ENCODE peak calls at places on chromosomes 13 and 19, in four cellular contexts. O is HepG2, P is K562, Z is GM12878. N is an unnamed sample.
A peak's percentile ranks its signal among the peaks of the same experiment; 100 is the strongest.

GRCh38 chr13:30908416-30908980 is 2.4 kb downstream of the MEDAG start:
- DNase-seq in P (no peak), O (no peak), Z (no peak), N (no peak)

GRCh38 chr19:2176336-2176994 is 12.7 kb downstream of the DOT1L start:
- DNase-seq in Z (no peak), P (no peak), O (no peak), N (no peak)

GRCh38 chr13:20332361-20333096 is 100.4 kb upstream of the GJB6 start:
- DNase-seq in Z (no peak), P (no peak), O (no peak), N (no peak)

GRCh38 chr19:29259867-29260281 is 46.9 kb upstream of the UQCRFS1 start:
- DNase-seq in O (no peak), P (no peak), Z (no peak), N (no peak)

GRCh38 chr13:99269627-99270252 is 11.6 kb upstream of the GPR18 start:
- DNase-seq in O (peak; percentile 25), Z (no peak), P (peak; percentile 56), N (no peak)

GRCh38 chr13:31538067-31539042 is 201.0 kb upstream of the RXFP2 start:
- DNase-seq in O (peak; percentile 16), Z (no peak), P (peak; percentile 11), N (no peak)

GRCh38 chr19:12938536-12939291 is at the start of gene CALR:
- DNase-seq in O (no peak), P (peak; percentile 64), Z (no peak), N (no peak)

GRCh38 chr19:32896516-32897214 is 27.1 kb upstream of the SLC7A9 start:
- DNase-seq in O (no peak), Z (no peak), P (no peak), N (no peak)

GRCh38 chr13:103130681-103131210 is 64.5 kb upstream of the SLC10A2 start:
- DNase-seq in Z (peak; percentile 71), P (no peak), O (peak; percentile 3), N (no peak)

GRCh38 chr13:73429691-73430090 is 370.9 kb downstream of the KLF5 start:
- DNase-seq in Z (no peak), P (no peak), O (no peak), N (no peak)

GRCh38 chr13:76023644-76024043 is 387.5 kb downstream of the LMO7 start:
- DNase-seq in Z (no peak), O (no peak), P (no peak), N (no peak)

GRCh38 chr19:19652482-19653295 is 9.2 kb upstream of the GMIP start:
- DNase-seq in O (no peak), P (no peak), Z (no peak), N (no peak)

GRCh38 chr13:94192576-94192975 is 286.9 kb downstream of the DCT start:
- DNase-seq in P (peak; percentile 1), O (peak; percentile 30), Z (no peak), N (no peak)

GRCh38 chr19:51016798-51017683 is 2.5 kb downstream of the KLK10 start:
- DNase-seq in P (peak; percentile 80), Z (no peak), O (peak; percentile 31), N (peak; percentile 98)

GRCh38 chr13:46179576-46180368 is 2.2 kb downstream of the LCP1 start:
- DNase-seq in P (peak; percentile 50), O (no peak), Z (no peak), N (no peak)

GRCh38 chr13:58461217-58461616 is 829.7 kb downstream of the PCDH17 start:
- DNase-seq in P (no peak), O (no peak), Z (no peak), N (no peak)

GRCh38 chr13:114099918-114100445 is 32.4 kb downstream of the RASA3 start:
- DNase-seq in P (no peak), O (peak; percentile 15), Z (no peak), N (no peak)

GRCh38 chr13:101706651-101707050 is 254.2 kb downstream of the ITGBL1 start:
- DNase-seq in P (no peak), O (peak; percentile 4), Z (no peak), N (no peak)

GRCh38 chr13:21420706-21421105 is 38.4 kb downstream of the ZDHHC20 start:
- DNase-seq in O (no peak), Z (no peak), P (no peak), N (no peak)

GRCh38 chr19:56597696-56598095 is 2.6 kb downstream of the ZNF71 start:
- DNase-seq in P (no peak), Z (no peak), O (no peak), N (no peak)

GRCh38 chr19:827314-827709 is 325 bp upstream of the AZU1 start:
- DNase-seq in P (no peak), Z (no peak), O (no peak), N (no peak)

GRCh38 chr13:50942630-50943311 is 33.2 kb downstream of the RNASEH2B start:
- DNase-seq in P (no peak), Z (no peak), O (no peak), N (no peak)

GRCh38 chr19:6887326-6887725 is at the start of gene ADGRE1:
- DNase-seq in O (no peak), P (no peak), Z (no peak), N (no peak)

GRCh38 chr19:17341845-17342244 is 4.5 kb downstream of the GTPBP3 start:
- DNase-seq in P (no peak), Z (no peak), O (no peak), N (no peak)

DNA sequence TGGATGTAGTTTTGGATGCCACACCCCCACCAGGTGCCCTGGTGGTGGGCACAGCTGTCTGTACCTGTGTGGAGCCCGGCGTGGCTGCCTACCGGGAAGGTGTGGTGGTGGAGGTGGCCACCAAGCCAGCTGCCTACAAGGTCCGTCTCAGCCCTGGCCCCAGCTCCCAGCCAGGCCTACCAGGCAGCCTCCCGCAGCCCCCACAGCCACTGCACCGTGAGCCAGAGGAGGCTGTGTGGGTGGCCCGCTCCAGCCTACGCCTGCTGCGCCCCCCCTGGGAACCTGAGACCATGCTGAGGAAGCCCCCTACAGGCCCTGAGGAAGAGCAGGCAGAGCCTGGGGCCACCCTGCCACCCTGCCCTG is 3.5 kb downstream of the CIC start:
- DNase-seq in O (no peak), P (no peak), Z (no peak), N (no peak)
- H3K4me3 ChIP-seq in O (no peak overlapping the region), P (no peak overlapping the region), Z (no peak overlapping the region), N (no peak overlapping the region)

GRCh38 chr13:27556109-27556508 is 64.2 kb downstream of the LNX2 start:
- DNase-seq in P (no peak), O (no peak), Z (no peak), N (no peak)
- TF ChIP-seq ATF2 in P (no peak), O (no peak), Z (no peak), N (no peak)

GRCh38 chr13:25571237-25571636 is 199.5 kb downstream of the ATP8A2 start:
- DNase-seq in O (no peak), Z (no peak), P (no peak), N (no peak)
- TF ChIP-seq CTCF in O (no peak), Z (no peak), P (no peak), N (no peak)

DNA sequence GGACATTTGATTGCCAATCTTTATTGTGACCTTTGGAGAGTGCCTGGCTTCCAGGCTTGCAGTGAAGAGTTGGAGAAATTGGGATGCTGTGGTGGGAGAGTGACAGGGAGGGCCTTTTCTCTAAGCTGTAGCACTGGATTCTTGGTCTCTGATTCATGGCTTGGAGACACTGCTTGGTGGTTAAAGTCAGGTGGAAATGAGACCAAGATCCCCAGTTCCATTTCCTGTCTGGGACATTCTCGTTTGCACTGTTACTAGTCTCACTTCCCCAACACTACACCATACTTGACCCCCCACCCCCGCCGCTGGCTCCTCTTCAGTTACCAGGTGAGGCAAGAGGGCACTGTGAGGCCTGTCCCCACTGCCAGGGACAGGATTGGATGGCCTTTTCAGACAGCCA is 2.9 kb downstream of the SUPT5H start:
- DNase-seq in O (no peak), P (no peak), Z (no peak), N (no peak)
- H3K4me3 ChIP-seq in O (no peak overlapping the region), P (no peak overlapping the region), Z (peak overlapping the region; percentile 87), N (no peak overlapping the region)

GRCh38 chr13:112790735-112791641 is 101.2 kb downstream of the ATP11A start:
- DNase-seq in P (no peak), O (no peak), Z (no peak), N (no peak)

GRCh38 chr13:112795277-112795676 is 105.4 kb downstream of the ATP11A start:
- DNase-seq in Z (no peak), O (no peak), P (no peak), N (no peak)

GRCh38 chr13:112792511-112792910 is 102.7 kb downstream of the ATP11A start:
- DNase-seq in O (no peak), P (no peak), Z (no peak), N (peak; percentile 4)

GRCh38 chr13:112793545-112794445 is 104.0 kb downstream of the ATP11A start:
- DNase-seq in P (no peak), Z (no peak), O (no peak), N (no peak)

GRCh38 chr13:112791662-112792440 is 102.0 kb downstream of the ATP11A start:
- DNase-seq in Z (no peak), O (no peak), P (no peak), N (no peak)
- TF ChIP-seq ATF2 in Z (no peak), O (no peak), P (no peak), N (no peak)